ENCODE peak calls at places on chromosome 13, in eight cellular contexts. Z, U, C, X, B, M, T and V are unnamed samples.

GRCh38 chr13:21240586-21240985 is 64.1 kb downstream of the MRPL57 start:
- DNase-seq in Z (no peak), U (no peak), C (no peak), X (peak), B (no peak), M (no peak), T (no peak), V (no peak)

GRCh38 chr13:59641758-59642157 is 522.0 kb downstream of the DIAPH3 start:
- DNase-seq in Z (no peak), U (no peak), C (no peak), X (no peak), B (no peak), M (no peak), T (no peak), V (no peak)

GRCh38 chr13:66673401-66673800 is 556.7 kb downstream of the PCDH9 start:
- DNase-seq in Z (no peak), U (no peak), C (no peak), X (no peak), B (no peak), M (no peak), T (no peak), V (no peak)

GRCh38 chr13:97659602-97660001 is 225.6 kb downstream of the RAP2A start:
- DNase-seq in Z (peak), U (no peak), C (no peak), X (peak), B (peak), M (no peak), T (peak), V (no peak)

GRCh38 chr13:109666656-109667448 is 119.5 kb downstream of the IRS2 start:
- DNase-seq in Z (no peak), U (no peak), C (no peak), X (no peak), B (no peak), M (no peak), T (no peak), V (no peak)

GRCh38 chr13:38543561-38543960 is 143.3 kb upstream of the FREM2 start:
- DNase-seq in Z (no peak), U (no peak), C (no peak), X (no peak), B (no peak), M (no peak), T (no peak), V (no peak)

GRCh38 chr13:110915874-110916670 is 1.2 kb upstream of the ANKRD10 start:
- DNase-seq in Z (peak), U (no peak), C (no peak), X (peak), B (no peak), M (no peak), T (peak), V (no peak)

GRCh38 chr13:62702502-62702901 is 1286.9 kb upstream of the PCDH20 start:
- DNase-seq in Z (no peak), U (no peak), C (peak), X (no peak), B (no peak), M (no peak), T (no peak), V (no peak)

GRCh38 chr13:33138441-33138840 is 122.2 kb downstream of the KL start:
- DNase-seq in Z (no peak), U (no peak), C (no peak), X (no peak), B (no peak), M (no peak), T (no peak), V (no peak)

GRCh38 chr13:113595131-113595530 is 10.6 kb downstream of the TFDP1 start:
- DNase-seq in Z (no peak), U (no peak), C (no peak), X (no peak), B (no peak), M (no peak), T (no peak), V (peak)

GRCh38 chr13:51222510-51223283 is 499 bp downstream of the FAM124A start:
- DNase-seq in Z (no peak), U (no peak), C (no peak), X (peak), B (no peak), M (no peak), T (no peak), V (no peak)

GRCh38 chr13:58343081-58343480 is 711.5 kb downstream of the PCDH17 start:
- DNase-seq in Z (peak), U (no peak), C (no peak), X (no peak), B (no peak), M (no peak), T (no peak), V (no peak)

GRCh38 chr13:46571941-46572340 is 19.0 kb downstream of the LRCH1 start:
- DNase-seq in Z (no peak), U (no peak), C (no peak), X (no peak), B (no peak), M (no peak), T (no peak), V (no peak)

GRCh38 chr13:46150134-46150693 is 31.8 kb downstream of the LCP1 start:
- DNase-seq in Z (no peak), U (no peak), C (no peak), X (no peak), B (no peak), M (no peak), T (no peak), V (no peak)

GRCh38 chr13:96898855-96899254 is 95.4 kb downstream of the OXGR1 start:
- DNase-seq in Z (no peak), U (no peak), C (no peak), X (peak), B (no peak), M (no peak), T (peak), V (no peak)

GRCh38 chr13:24802074-24802473 is 38.1 kb downstream of the RNF17 start:
- DNase-seq in Z (no peak), U (no peak), C (no peak), X (no peak), B (no peak), M (no peak), T (no peak), V (no peak)

GRCh38 chr13:53445682-53446081 is 417.1 kb downstream of the OLFM4 start:
- DNase-seq in Z (no peak), U (no peak), C (no peak), X (no peak), B (no peak), M (no peak), T (peak), V (no peak)

GRCh38 chr13:101127741-101128353 is 288.5 kb downstream of the NALCN start:
- DNase-seq in Z (peak), U (no peak), C (peak), X (peak), B (no peak), M (peak), T (peak), V (no peak)

GRCh38 chr13:84413016-84413415 is 530.7 kb upstream of the SLITRK1 start:
- DNase-seq in Z (no peak), U (no peak), C (no peak), X (no peak), B (no peak), M (no peak), T (no peak), V (no peak)

GRCh38 chr13:30824651-30825050 is 81.4 kb upstream of the MEDAG start:
- DNase-seq in Z (no peak), U (no peak), C (no peak), X (no peak), B (no peak), M (no peak), T (no peak), V (no peak)

GRCh38 chr13:45055902-45056648 is 64.2 kb upstream of the GTF2F2 start:
- DNase-seq in Z (no peak), U (no peak), C (no peak), X (peak), B (no peak), M (no peak), T (peak), V (no peak)

GRCh38 chr13:99981115-99982020 is at the start of gene ZIC2:
- DNase-seq in Z (no peak), U (no peak), C (peak), X (peak), B (no peak), M (no peak), T (no peak), V (no peak)

GRCh38 chr13:99289674-99290337 is 17.4 kb downstream of the GPR183 start:
- DNase-seq in Z (no peak), U (no peak), C (no peak), X (no peak), B (no peak), M (no peak), T (no peak), V (no peak)

GRCh38 chr13:27130223-27131015 is 41.2 kb downstream of the USP12 start:
- DNase-seq in Z (no peak), U (no peak), C (no peak), X (no peak), B (no peak), M (no peak), T (no peak), V (no peak)

GRCh38 chr13:102033316-102033715 is 368.5 kb downstream of the FGF14 start:
- DNase-seq in Z (no peak), U (no peak), C (no peak), X (no peak), B (no peak), M (no peak), T (no peak), V (no peak)

GRCh38 chr13:99374994-99375805 is 68.0 kb upstream of the GPR183 start:
- DNase-seq in Z (peak), U (no peak), C (no peak), X (no peak), B (no peak), M (no peak), T (peak), V (no peak)

GRCh38 chr13:28463481-28463880 is 31.4 kb downstream of the FLT1 start:
- DNase-seq in Z (no peak), U (no peak), C (no peak), X (no peak), B (no peak), M (no peak), T (no peak), V (no peak)

GRCh38 chr13:113319371-113319770 is 22.3 kb downstream of the LAMP1 start:
- DNase-seq in Z (no peak), U (no peak), C (no peak), X (no peak), B (no peak), M (no peak), T (no peak), V (no peak)